ENCODE peak calls at places on chromosomes 4 and X, in six cellular contexts. L is left cardiac atrium, P is tibial artery, K is endothelial cell, C is AG08396, B is Kasumi-1. D is an unnamed sample.

GRCh38 chr4:31194823-31195222 is 474.7 kb downstream of the PCDH7 start:
- DNase-seq in K (no peak), P (no peak), B (no peak), L (no peak), C (no peak), D (no peak)

GRCh38 chr4:153651961-153652784 is 31.9 kb upstream of the TLR2 start:
- DNase-seq in C (no peak), K (no peak), B (peak), L (no peak), P (no peak), D (no peak)

GRCh38 chr4:186217733-186218293 is 9.5 kb upstream of the KLKB1 start:
- DNase-seq in B (no peak), C (no peak), L (no peak), P (no peak), K (no peak), D (no peak)

GRCh38 chr4:165541773-165542459 is 163.1 kb downstream of the CPE start:
- DNase-seq in L (no peak), K (no peak), B (peak), P (no peak), C (no peak), D (no peak)

GRCh38 chrX:16882188-16882587 is 12.0 kb upstream of the RBBP7 start:
- DNase-seq in K (no peak), C (no peak), L (peak), P (peak), B (no peak), D (peak)

GRCh38 chr4:152176627-152177214 is 359.2 kb downstream of the FBXW7 start:
- DNase-seq in L (no peak), P (no peak), B (no peak), K (no peak), C (no peak), D (no peak)

GRCh38 chrX:39299615-39300014 is 498.4 kb downstream of the MID1IP1 start:
- DNase-seq in L (no peak), P (no peak), B (no peak), K (no peak), C (no peak), D (no peak)

GRCh38 chrX:63889001-63889400 is 104.0 kb upstream of the ARHGEF9 start:
- DNase-seq in K (no peak), P (no peak), L (no peak), B (no peak), C (no peak), D (no peak)

GRCh38 chr4:88960576-88960975 is 96.4 kb downstream of the FAM13A start:
- DNase-seq in P (no peak), K (no peak), B (peak), C (no peak), L (no peak), D (no peak)

GRCh38 chrX:148067285-148067684 is 86.1 kb downstream of the FMR1NB start:
- DNase-seq in C (no peak), P (no peak), B (no peak), L (no peak), K (no peak), D (no peak)

GRCh38 chr4:26148925-26149324 is 171.9 kb upstream of the RBPJ start:
- DNase-seq in K (no peak), L (no peak), C (no peak), B (no peak), P (no peak), D (no peak)

GRCh38 chr4:1871471-1872021 is 353 bp downstream of the NSD2 start:
- DNase-seq in L (peak), K (no peak), B (no peak), C (peak), P (no peak), D (no peak)

GRCh38 chr4:132065940-132066495 is 1083.1 kb upstream of the PCDH10 start:
- DNase-seq in P (no peak), C (peak), L (no peak), B (no peak), K (no peak), D (no peak)

GRCh38 chrX:9339603-9340569 is 125.0 kb upstream of the TBL1X start:
- DNase-seq in P (no peak), K (no peak), L (peak), C (no peak), B (no peak), D (no peak)

GRCh38 chr4:78610546-78611214 is 59.1 kb downstream of the ANXA3 start:
- DNase-seq in P (no peak), B (peak), L (no peak), K (no peak), C (no peak), D (no peak)

GRCh38 chrX:17553451-17553850 is 178.5 kb downstream of the NHS start:
- DNase-seq in L (no peak), C (peak), B (no peak), P (peak), K (no peak), D (no peak)